ENCODE peak calls at places on chromosomes 2 and 18, in six cellular contexts. W is IMR-90, R is neuronal stem cell, J is H1, K is trophoblast cell, S is mesenchymal stem cell. T is an unnamed sample.

GRCh38 chr2:69830045-69830905 is 815 bp downstream of the GMCL1 start:
- DNase-seq in R (no peak), W (no peak), J (no peak), K (peak; percentile 55), S (peak; percentile 77), T (peak; percentile 46)

GRCh38 chr2:63712748-63713147 is 124.0 kb downstream of the MDH1 start:
- DNase-seq in K (no peak), S (peak; percentile 21), R (no peak), J (no peak), W (peak; percentile 21), T (peak; percentile 34)

GRCh38 chr18:7485616-7486015 is 81.5 kb upstream of the PTPRM start:
- DNase-seq in K (no peak), R (no peak), W (no peak), J (no peak), S (no peak), T (no peak)

GRCh38 chr2:200860092-200860795 is 4.2 kb downstream of the CLK1 start:
- DNase-seq in S (no peak), J (no peak), K (no peak), R (no peak), W (no peak), T (peak; percentile 21)

GRCh38 chr2:21422050-21422449 is 298.3 kb downstream of the TDRD15 start:
- DNase-seq in R (peak; percentile 36), J (peak; percentile 44), W (peak; percentile 27), S (peak; percentile 44), K (no peak), T (peak; percentile 78)

GRCh38 chr18:26504831-26505230 is 43.5 kb downstream of the KCTD1 start:
- DNase-seq in J (no peak), R (no peak), W (no peak), K (no peak), S (no peak), T (no peak)

GRCh38 chr2:28382755-28383154 is 9.9 kb upstream of the FOSL2 start:
- DNase-seq in W (no peak), S (no peak), R (no peak), K (no peak), J (no peak), T (no peak)

GRCh38 chr2:203567786-203568185 is 32.7 kb upstream of the RAPH1 start:
- DNase-seq in W (no peak), R (no peak), K (no peak), J (no peak), S (no peak), T (no peak)

GRCh38 chr2:141438536-141438935 is 692.3 kb downstream of the LRP1B start:
- DNase-seq in K (no peak), W (no peak), J (no peak), S (no peak), R (no peak), T (no peak)

GRCh38 chr2:68369340-68369734 is 4.3 kb downstream of the PLEK start:
- DNase-seq in S (no peak), W (no peak), J (no peak), K (no peak), R (no peak), T (no peak)

GRCh38 chr2:157898591-157898996 is 22.5 kb upstream of the ACVR1 start:
- DNase-seq in K (no peak), S (peak; percentile 88), J (no peak), W (peak; percentile 95), R (no peak), T (peak; percentile 30)

GRCh38 chr2:100554788-100555407 is 7.9 kb upstream of the PDCL3 start:
- DNase-seq in R (no peak), K (no peak), W (no peak), J (no peak), S (no peak), T (no peak)

GRCh38 chr2:238169708-238170251 is 11.0 kb downstream of the ERFE start:
- DNase-seq in S (peak; percentile 99), W (peak; percentile 98), J (no peak), K (no peak), R (no peak), T (no peak)

GRCh38 chr2:179486969-179487752 is 222.5 kb upstream of the SESTD1 start:
- DNase-seq in R (no peak), W (no peak), J (no peak), K (no peak), S (no peak), T (no peak)

GRCh38 chr2:134228493-134228903 is 25.4 kb upstream of the MGAT5 start:
- DNase-seq in W (no peak), R (no peak), K (peak; percentile 34), S (no peak), J (no peak), T (peak; percentile 59)

GRCh38 chr2:136327162-136327852 is 209.4 kb upstream of the CXCR4 start:
- DNase-seq in S (peak; percentile 66), R (no peak), K (peak; percentile 52), J (no peak), W (peak; percentile 53), T (peak; percentile 81)

GRCh38 chr2:200042102-200042735 is 86.8 kb downstream of the MAIP1 start:
- DNase-seq in S (peak; percentile 84), K (no peak), R (no peak), W (peak; percentile 90), J (no peak), T (no peak)

GRCh38 chr18:56648307-56648706 is 2.9 kb upstream of the WDR7 start:
- DNase-seq in K (no peak), S (no peak), R (no peak), W (no peak), J (no peak), T (peak; percentile 70)

GRCh38 chr2:134458950-134459349 is 205.1 kb downstream of the MGAT5 start:
- DNase-seq in R (no peak), K (no peak), J (no peak), W (no peak), S (no peak), T (no peak)

GRCh38 chr2:182649316-182649715 is 66.7 kb upstream of the DNAJC10 start:
- DNase-seq in S (peak; percentile 58), R (peak; percentile 12), K (no peak), W (peak; percentile 46), J (no peak), T (peak; percentile 78)

GRCh38 chr2:147560810-147561521 is 283.9 kb upstream of the ACVR2A start:
- DNase-seq in W (no peak), R (no peak), K (peak; percentile 17), S (peak; percentile 51), J (no peak), T (no peak)

GRCh38 chr2:104939570-104940235 is 85.8 kb downstream of the POU3F3 start:
- DNase-seq in K (no peak), R (no peak), W (no peak), J (no peak), S (no peak), T (no peak)

GRCh38 chr18:80228051-80228848 is 19.1 kb downstream of the PARD6G start:
- DNase-seq in R (no peak), W (no peak), J (no peak), S (no peak), K (no peak), T (no peak)

GRCh38 chr18:26764584-26764983 is 100.9 kb downstream of the AQP4 start:
- DNase-seq in W (no peak), S (no peak), K (peak; percentile 46), J (no peak), R (no peak), T (peak; percentile 65)

GRCh38 chr2:172253190-172254052 is 150.7 kb upstream of the DLX2 start:
- DNase-seq in W (peak; percentile 100), J (no peak), R (no peak), S (peak; percentile 100), K (peak; percentile 100), T (peak; percentile 87)

GRCh38 chr2:36541891-36542595 is 55.9 kb downstream of the FEZ2 start:
- DNase-seq in J (no peak), W (no peak), R (no peak), S (no peak), K (no peak), T (no peak)

GRCh38 chr2:156434461-156435291 is 1.5 kb upstream of the GPD2 start:
- DNase-seq in J (no peak), S (no peak), R (no peak), K (peak; percentile 51), W (peak; percentile 32), T (peak; percentile 27)

DNA sequence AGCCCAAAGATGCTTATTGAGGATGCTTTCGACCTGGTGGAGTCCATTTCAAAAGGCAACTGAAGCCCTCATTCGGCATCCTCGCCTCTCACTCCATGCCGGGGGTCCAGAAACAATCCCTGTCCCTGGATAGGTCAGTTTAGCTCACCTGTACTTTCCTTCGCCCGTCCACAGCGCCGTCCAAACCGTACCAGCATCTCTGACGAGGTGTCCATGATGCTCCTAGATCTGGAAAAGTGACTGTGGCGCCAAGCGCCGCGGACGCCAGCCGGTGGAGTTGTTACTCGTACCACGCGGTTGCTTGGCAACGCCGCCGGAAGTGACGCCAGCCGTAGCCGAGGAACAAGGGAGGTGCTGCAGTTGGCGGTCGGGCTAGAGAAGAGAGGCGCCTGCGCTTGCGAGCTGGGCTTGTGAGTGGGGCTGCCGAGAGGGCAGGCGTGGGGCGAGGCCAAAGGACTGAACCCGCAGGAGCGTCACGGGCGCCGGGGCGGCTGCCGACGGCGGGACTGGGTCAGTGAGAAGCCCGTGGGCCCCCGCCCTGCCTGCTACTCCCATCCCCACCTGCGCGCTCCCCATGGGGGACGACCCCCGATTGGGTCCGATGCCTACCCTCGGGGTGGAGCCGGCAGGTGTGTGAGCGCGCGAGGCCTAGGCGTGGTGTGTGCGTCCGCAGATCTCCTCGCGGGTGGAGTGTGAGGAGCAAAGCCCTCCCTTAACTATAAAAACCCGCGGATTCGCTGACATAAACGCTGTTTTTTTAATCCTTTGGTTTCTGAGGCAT is at the start of the genes CFAP210 and PHOSPHO2:
- DNase-seq in S (peak; percentile 98), W (peak; percentile 95), R (peak; percentile 92), K (peak; percentile 100), J (peak; percentile 70), T (peak; percentile 98)
- H2BK120ac ChIP-seq in S (peak within 1 kb of the TSS; percentile 85), W (no peak within 1 kb of the TSS), R (no peak within 1 kb of the TSS), K (peak within 1 kb of the TSS; percentile 94), J (no peak within 1 kb of the TSS), T (no peak within 1 kb of the TSS)

GRCh38 chr18:31498450-31499156 is 626 bp downstream of the DSG2 start:
- DNase-seq in S (peak; percentile 54), K (no peak), R (peak; percentile 17), W (no peak), J (no peak), T (no peak)
- H3K4me3 ChIP-seq in S (peak overlapping the region; percentile 84), K (peak overlapping the region; percentile 94), R (peak overlapping the region; percentile 100), W (peak overlapping the region; percentile 47), J (peak overlapping the region; percentile 72), T (peak overlapping the region; percentile 93)

DNA sequence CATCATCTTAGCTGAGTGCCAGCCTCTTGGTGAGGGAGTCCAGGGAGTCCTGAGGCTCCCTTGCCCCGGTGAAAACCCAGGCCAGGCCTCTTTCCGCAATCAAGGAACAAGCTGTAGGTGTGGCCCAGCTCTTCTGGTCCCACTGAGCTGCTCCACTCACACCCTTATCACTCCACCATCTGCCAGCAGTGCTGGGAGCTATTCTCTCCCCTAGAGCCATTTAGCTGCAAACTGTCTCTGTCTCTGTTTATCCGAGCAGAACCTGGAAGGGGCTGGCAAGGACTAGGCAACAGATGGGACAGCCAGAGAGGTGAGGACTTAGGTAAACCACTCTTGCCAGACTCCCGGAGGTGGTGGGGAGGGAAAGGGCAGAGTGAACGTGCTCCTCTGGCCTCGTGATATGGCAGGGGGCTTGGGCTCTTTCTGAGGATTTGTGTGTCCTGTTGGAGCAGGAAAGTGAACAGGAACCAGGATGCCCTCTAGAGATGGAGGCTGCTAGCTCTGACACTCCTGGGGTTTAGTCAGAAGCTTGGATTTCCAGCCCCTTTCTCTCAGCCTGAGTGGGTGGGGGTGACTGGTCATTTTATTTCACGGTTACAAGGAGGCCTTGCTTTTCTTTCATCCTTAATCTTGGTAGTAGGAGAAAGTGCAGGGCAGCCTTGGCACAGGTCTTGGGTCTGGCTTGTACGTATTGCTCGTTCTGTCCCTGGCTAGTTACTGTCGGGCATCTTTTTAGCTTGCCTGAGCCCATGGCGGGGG is 19.6 kb downstream of the B3GNT2 start:
- DNase-seq in J (no peak), W (peak; percentile 46), S (peak; percentile 44), R (no peak), K (peak; percentile 39), T (peak; percentile 91)
- H3K4me2 ChIP-seq in J (no peak overlapping the region), W (no peak overlapping the region), S (no peak overlapping the region), R (no peak overlapping the region), K (peak overlapping the region; percentile 36), T (no peak overlapping the region)

GRCh38 chr18:58348517-58348916 is 280.4 kb downstream of the ALPK2 start:
- DNase-seq in K (no peak), S (no peak), W (no peak), J (no peak), R (no peak), T (no peak)
- H2BK120ac ChIP-seq in K (no peak overlapping the region), S (no peak overlapping the region), W (no peak overlapping the region), J (no peak overlapping the region), R (no peak overlapping the region), T (no peak overlapping the region)

T was measured in mesendoderm.